ENCODE peak calls at places on chromosomes 7 and 10, in nine cellular contexts. L is activated CD8-positive, alpha-beta T cell treated with anti-CD3 and anti-CD28 coated beads for 36 hours; E is endodermal cell; H is upper lobe of right lung; Z is WTC11; R is colonic mucosa; A is choroid plexus epithelial cell; B is bronchial epithelial cell; X is HCT116. I is an unnamed sample.

GRCh38 chr10:129545257-129545656 is 78.2 kb downstream of the MGMT start:
- DNase-seq in L (no peak), E (no peak), H (no peak), Z (no peak), R (no peak), A (peak), B (peak), X (no peak), I (no peak)

GRCh38 chr7:105734233-105734632 is 142.2 kb downstream of the ATXN7L1 start:
- DNase-seq in L (no peak), E (no peak), H (no peak), Z (no peak), R (no peak), A (no peak), B (no peak), X (no peak), I (no peak)

GRCh38 chr7:11343818-11344413 is 370.2 kb downstream of the PHF14 start:
- DNase-seq in L (no peak), E (no peak), H (no peak), Z (no peak), R (no peak), A (peak), B (peak), X (peak), I (peak)

GRCh38 chr7:101935521-101936141 is 118.2 kb downstream of the CUX1 start:
- DNase-seq in L (no peak), E (peak), H (peak), Z (no peak), R (peak), A (no peak), B (no peak), X (no peak), I (no peak)

GRCh38 chr10:84308481-84309304 is 19.7 kb upstream of the CCSER2 start:
- DNase-seq in L (peak), E (no peak), H (no peak), Z (no peak), R (peak), A (peak), B (peak), X (no peak), I (no peak)

GRCh38 chr10:5551531-5552375 is 27.0 kb downstream of the CALML3 start:
- DNase-seq in L (peak), E (no peak), H (peak), Z (peak), R (peak), A (peak), B (peak), X (no peak), I (peak)

GRCh38 chr7:159031135-159031701 is 113.4 kb downstream of the VIPR2 start:
- DNase-seq in L (no peak), E (peak), H (peak), Z (peak), R (no peak), A (no peak), B (no peak), X (no peak), I (no peak)

GRCh38 chr10:59265140-59265539 is 88.7 kb downstream of the PHYHIPL start:
- DNase-seq in L (no peak), E (peak), H (no peak), Z (no peak), R (no peak), A (no peak), B (no peak), X (no peak), I (no peak)

GRCh38 chr10:103145860-103146466 is 47.1 kb downstream of the NT5C2 start:
- DNase-seq in L (peak), E (no peak), H (no peak), Z (no peak), R (peak), A (peak), B (peak), X (peak), I (no peak)

GRCh38 chr10:86263209-86263608 is 103.4 kb downstream of the GRID1 start:
- DNase-seq in L (no peak), E (peak), H (peak), Z (no peak), R (no peak), A (no peak), B (no peak), X (no peak), I (no peak)

GRCh38 chr7:111789880-111790279 is 227.6 kb upstream of the IMMP2L start:
- DNase-seq in L (no peak), E (no peak), H (no peak), Z (no peak), R (no peak), A (no peak), B (no peak), X (no peak), I (no peak)

GRCh38 chr7:28815369-28815927 is 142.7 kb downstream of the TRIL start:
- DNase-seq in L (no peak), E (no peak), H (no peak), Z (no peak), R (no peak), A (peak), B (no peak), X (no peak), I (no peak)

GRCh38 chr10:131213651-131214505 is 97.6 kb downstream of the TCERG1L start:
- DNase-seq in L (no peak), E (peak), H (peak), Z (no peak), R (no peak), A (no peak), B (no peak), X (no peak), I (no peak)

GRCh38 chr7:83148776-83149175 is 13.9 kb downstream of the PCLO start:
- DNase-seq in L (no peak), E (no peak), H (no peak), Z (no peak), R (no peak), A (peak), B (peak), X (no peak), I (no peak)

GRCh38 chr10:47081264-47081663 is 170.0 kb downstream of the PTPN20 start:
- DNase-seq in L (peak), E (no peak), H (no peak), Z (no peak), R (no peak), A (peak), B (no peak), X (no peak), I (no peak)

GRCh38 chr7:5215313-5215712 is 25.3 kb downstream of the WIPI2 start:
- DNase-seq in L (no peak), E (no peak), H (peak), Z (no peak), R (no peak), A (no peak), B (no peak), X (no peak), I (no peak)

GRCh38 chr10:51667992-51668689 is 31.3 kb downstream of the CSTF2T start:
- DNase-seq in L (no peak), E (no peak), H (no peak), Z (no peak), R (no peak), A (peak), B (peak), X (no peak), I (no peak)

GRCh38 chr7:116968626-116969025 is 15.3 kb downstream of the ST7 start:
- DNase-seq in L (no peak), E (no peak), H (no peak), Z (no peak), R (no peak), A (no peak), B (no peak), X (no peak), I (no peak)

GRCh38 chr10:17140386-17140761 is 10.8 kb upstream of the CUBN start:
- DNase-seq in L (no peak), E (no peak), H (no peak), Z (no peak), R (no peak), A (no peak), B (no peak), X (no peak), I (no peak)

GRCh38 chr10:114624941-114625780 is 32.9 kb downstream of the ABLIM1 start:
- DNase-seq in L (no peak), E (no peak), H (no peak), Z (no peak), R (no peak), A (peak), B (peak), X (peak), I (no peak)

GRCh38 chr10:114367041-114367675 is 37.1 kb downstream of the AFAP1L2 start:
- DNase-seq in L (no peak), E (no peak), H (no peak), Z (no peak), R (no peak), A (peak), B (no peak), X (no peak), I (peak)

GRCh38 chr7:134534633-134535032 is 7.3 kb downstream of the AKR1B10 start:
- DNase-seq in L (no peak), E (no peak), H (no peak), Z (no peak), R (no peak), A (no peak), B (no peak), X (no peak), I (no peak)

GRCh38 chr10:74145133-74145532 is 5.5 kb downstream of the AP3M1 start:
- DNase-seq in L (no peak), E (no peak), H (no peak), Z (no peak), R (no peak), A (peak), B (no peak), X (no peak), I (no peak)

GRCh38 chr10:124545346-124545745 is 83.7 kb downstream of the LHPP start:
- DNase-seq in L (peak), E (no peak), H (no peak), Z (no peak), R (peak), A (no peak), B (no peak), X (no peak), I (no peak)

GRCh38 chr10:73591935-73592699 is 975 bp upstream of the USP54 start:
- DNase-seq in L (peak), E (peak), H (peak), Z (peak), R (peak), A (peak), B (peak), X (peak), I (peak)

GRCh38 chr7:81871606-81872265 is 101.9 kb upstream of the HGF start:
- DNase-seq in L (no peak), E (no peak), H (no peak), Z (no peak), R (no peak), A (peak), B (no peak), X (no peak), I (no peak)

GRCh38 chr7:107044347-107045194 is at the start of gene PRKAR2B:
- DNase-seq in L (peak), E (peak), H (peak), Z (peak), R (peak), A (peak), B (no peak), X (peak), I (peak)
- TF ChIP-seq CTCF in L (no peak), E (no peak), H (no peak), Z (no peak), R (no peak), A (no peak), B (no peak), X (no peak), I (no peak)

GRCh38 chr7:26680616-26681015 is 183.8 kb downstream of the SKAP2 start:
- DNase-seq in L (no peak), E (no peak), H (no peak), Z (no peak), R (no peak), A (no peak), B (no peak), X (no peak), I (no peak)

GRCh38 chr7:26684447-26684846 is 179.9 kb downstream of the SKAP2 start:
- DNase-seq in L (no peak), E (no peak), H (no peak), Z (no peak), R (no peak), A (no peak), B (no peak), X (no peak), I (no peak)

GRCh38 chr7:26683277-26683676 is 181.1 kb downstream of the SKAP2 start:
- DNase-seq in L (no peak), E (no peak), H (no peak), Z (no peak), R (no peak), A (no peak), B (no peak), X (no peak), I (no peak)

GRCh38 chr7:26685636-26686035 is 178.8 kb downstream of the SKAP2 start:
- DNase-seq in L (no peak), E (no peak), H (no peak), Z (no peak), R (no peak), A (no peak), B (no peak), X (no peak), I (no peak)

GRCh38 chr7:26681819-26682418 is 182.5 kb downstream of the SKAP2 start:
- DNase-seq in L (peak), E (no peak), H (no peak), Z (no peak), R (no peak), A (peak), B (peak), X (no peak), I (peak)
- TF ChIP-seq CTCF in L (peak), E (peak), H (peak), Z (peak), R (peak), A (peak), B (peak), X (peak), I (peak)

GRCh38 chr10:101097881-101098280 is 33.2 kb upstream of the TLX1 start:
- DNase-seq in L (no peak), E (peak), H (no peak), Z (no peak), R (no peak), A (no peak), B (no peak), X (no peak), I (no peak)

GRCh38 chr10:101092742-101093386 is 31.1 kb downstream of the KAZALD1 start:
- DNase-seq in L (no peak), E (peak), H (no peak), Z (no peak), R (no peak), A (no peak), B (no peak), X (no peak), I (no peak)

GRCh38 chr10:101094113-101094512 is 32.3 kb downstream of the KAZALD1 start:
- DNase-seq in L (no peak), E (peak), H (no peak), Z (no peak), R (no peak), A (no peak), B (no peak), X (no peak), I (no peak)

GRCh38 chr10:101096378-101096777 is 34.6 kb downstream of the KAZALD1 start:
- DNase-seq in L (no peak), E (peak), H (no peak), Z (no peak), R (no peak), A (no peak), B (no peak), X (no peak), I (no peak)

DNA sequence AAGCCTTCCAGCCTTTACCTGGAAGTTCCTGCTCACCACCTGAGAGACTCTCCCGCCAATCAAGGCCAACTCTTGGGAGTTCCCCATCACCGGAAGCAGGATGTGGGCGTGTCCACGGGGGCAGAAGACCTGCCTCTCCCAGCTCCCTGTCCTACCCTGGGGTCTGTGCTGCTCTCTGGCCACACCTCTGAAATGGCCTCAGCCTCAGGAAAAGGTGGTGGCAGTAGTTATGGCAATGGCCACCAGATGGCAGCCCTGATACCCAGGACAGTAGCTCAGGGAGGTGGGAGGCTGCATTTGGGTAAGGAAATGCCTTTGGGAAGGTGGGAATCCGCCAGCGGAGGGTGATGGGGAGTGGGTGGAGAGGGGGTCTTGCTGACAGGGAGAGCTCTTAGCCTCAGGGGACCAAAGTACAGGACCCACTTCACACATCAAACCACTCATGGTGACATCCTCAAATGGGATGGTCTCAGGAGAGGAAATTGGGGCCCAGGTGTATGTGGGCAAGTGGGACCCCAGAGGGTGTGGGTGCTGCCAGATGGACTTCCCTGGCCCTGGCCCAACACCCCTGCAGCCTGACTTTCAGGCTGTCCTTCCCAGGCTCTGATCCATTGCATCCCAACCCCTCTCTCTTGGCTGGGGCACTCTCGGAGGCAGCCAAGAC is 33.9 kb downstream of the KAZALD1 start:
- DNase-seq in L (peak), E (peak), H (peak), Z (peak), R (peak), A (peak), B (peak), X (peak), I (peak)
- TF ChIP-seq CTCF in L (peak), E (peak), H (peak), Z (peak), R (peak), A (peak), B (peak), X (peak), I (peak)

GRCh38 chr7:148108381-148108780 is 482.2 kb upstream of the C7orf33 start:
- DNase-seq in L (no peak), E (no peak), H (no peak), Z (no peak), R (no peak), A (no peak), B (no peak), X (no peak), I (no peak)

GRCh38 chr7:148104924-148105323 is 485.6 kb upstream of the C7orf33 start:
- DNase-seq in L (no peak), E (no peak), H (no peak), Z (no peak), R (no peak), A (no peak), B (no peak), X (no peak), I (no peak)

GRCh38 chr7:148110097-148110868 is 480.3 kb upstream of the C7orf33 start:
- DNase-seq in L (no peak), E (peak), H (no peak), Z (peak), R (no peak), A (no peak), B (no peak), X (no peak), I (no peak)

GRCh38 chr7:148105853-148106252 is 484.7 kb upstream of the C7orf33 start:
- DNase-seq in L (no peak), E (no peak), H (no peak), Z (no peak), R (no peak), A (no peak), B (no peak), X (no peak), I (no peak)

DNA sequence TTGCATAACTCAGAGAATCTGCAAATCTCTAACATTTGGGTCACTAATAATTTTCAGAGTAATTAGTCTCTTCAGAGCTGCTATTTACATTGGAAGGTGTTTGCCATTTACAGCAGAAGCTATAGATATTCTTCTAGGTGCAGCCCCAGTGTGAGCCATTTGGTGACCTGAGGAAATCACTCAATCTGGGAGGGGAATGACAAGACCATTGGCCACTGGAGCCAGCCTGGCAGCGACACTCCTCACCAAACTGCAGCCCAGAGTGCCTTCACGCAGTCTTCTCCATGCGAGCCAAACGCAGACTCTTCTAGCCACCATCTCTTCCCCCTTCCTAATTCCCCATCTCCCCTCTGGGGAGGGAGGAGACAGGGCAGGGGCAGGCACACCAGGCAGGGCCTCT is 482.8 kb upstream of the C7orf33 start:
- DNase-seq in L (no peak), E (no peak), H (no peak), Z (no peak), R (no peak), A (no peak), B (no peak), X (no peak), I (no peak)
- TF ChIP-seq CTCF in L (no peak), E (no peak), H (no peak), Z (no peak), R (no peak), A (no peak), B (no peak), X (no peak), I (no peak)

GRCh38 chr10:117549100-117549499 is 6.6 kb downstream of the EMX2 start:
- DNase-seq in L (no peak), E (no peak), H (no peak), Z (no peak), R (no peak), A (no peak), B (no peak), X (no peak), I (no peak)

GRCh38 chr10:117546630-117547300 is 4.2 kb downstream of the EMX2 start:
- DNase-seq in L (no peak), E (peak), H (no peak), Z (no peak), R (no peak), A (no peak), B (no peak), X (no peak), I (no peak)

GRCh38 chr10:117548191-117548668 is 5.7 kb downstream of the EMX2 start:
- DNase-seq in L (no peak), E (peak), H (no peak), Z (no peak), R (no peak), A (no peak), B (no peak), X (no peak), I (no peak)

GRCh38 chr10:117546020-117546629 is 3.6 kb downstream of the EMX2 start:
- DNase-seq in L (no peak), E (no peak), H (no peak), Z (no peak), R (no peak), A (no peak), B (no peak), X (no peak), I (peak)

DNA sequence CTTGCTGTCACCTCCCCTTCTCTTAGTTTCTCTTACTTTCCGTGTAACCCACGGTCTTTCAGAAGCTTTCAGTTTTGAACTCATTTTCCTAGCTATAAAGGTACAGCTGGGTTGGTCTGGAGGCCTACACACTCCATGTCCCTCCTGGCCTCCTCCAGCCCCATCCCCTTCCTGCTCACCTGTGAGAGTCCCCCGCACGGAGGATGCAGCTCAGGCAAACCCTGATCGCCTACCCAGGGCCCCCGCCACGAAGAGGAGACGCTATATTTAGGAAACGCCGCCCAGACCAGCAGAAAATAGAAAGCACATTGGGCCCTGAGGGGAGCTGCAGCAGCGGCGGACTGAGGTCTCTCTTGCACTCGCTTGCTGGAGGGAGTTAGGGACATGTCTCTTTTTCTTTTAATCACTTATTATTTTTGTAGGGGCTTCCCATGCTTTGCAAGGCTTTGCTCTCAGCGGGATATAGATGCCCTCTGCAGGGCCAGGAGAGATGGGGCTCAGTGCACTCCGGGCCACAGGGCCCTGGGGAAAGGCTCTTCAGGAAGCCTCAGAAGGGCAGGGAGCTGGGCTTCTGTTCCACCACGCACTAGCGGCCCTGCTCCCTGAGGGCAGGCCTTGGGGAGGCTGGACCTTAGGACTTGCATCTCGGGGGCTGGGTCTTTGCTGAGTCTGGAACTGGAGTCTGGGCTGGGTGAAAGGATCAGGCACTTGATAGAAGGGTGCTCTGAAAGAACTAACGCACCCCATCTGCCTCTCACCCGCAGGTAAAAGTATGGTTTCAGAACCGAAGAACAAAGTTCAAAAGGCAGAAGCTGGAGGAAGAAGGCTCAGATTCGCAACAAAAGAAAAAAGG is 5.0 kb downstream of the EMX2 start:
- DNase-seq in L (no peak), E (peak), H (no peak), Z (peak), R (no peak), A (no peak), B (no peak), X (no peak), I (peak)
- TF ChIP-seq CTCF in L (no peak), E (no peak), H (no peak), Z (no peak), R (no peak), A (no peak), B (no peak), X (no peak), I (no peak)

GRCh38 chr10:4316166-4316810 is 509.7 kb upstream of the AKR1E2 start:
- DNase-seq in L (no peak), E (no peak), H (no peak), Z (no peak), R (no peak), A (peak), B (no peak), X (no peak), I (no peak)
- TF ChIP-seq CTCF in L (no peak), E (no peak), H (no peak), Z (no peak), R (no peak), A (peak), B (no peak), X (no peak), I (no peak)